ENCODE peak calls at places on chromosomes 5 and 9, in four cellular contexts. G is IMR-90, V is tibial nerve, S is endothelial cell of umbilical vein. U is an unnamed sample. For H3K4me1, the result is how much of the 10 kb centered on the place peaks cover.

GRCh38 chr9:90085633-90086032 is 480.8 kb downstream of the GADD45G start:
- DNase-seq in V (no peak), S (no peak), G (no peak), U (no peak)

GRCh38 chr9:137262909-137263285 is 7.8 kb downstream of the NELFB start:
- DNase-seq in G (no peak), S (no peak), V (no peak), U (peak)

GRCh38 chr5:32538031-32538547 is 47.3 kb upstream of the SUB1 start:
- DNase-seq in S (no peak), V (no peak), G (no peak), U (peak)

GRCh38 chr5:157106668-157107461 is 2.0 kb downstream of the HAVCR2 start:
- DNase-seq in S (no peak), G (peak), V (peak), U (peak)

GRCh38 chr5:95841914-95842812 is 19.6 kb upstream of the GLRX start:
- DNase-seq in S (no peak), G (peak), V (peak), U (peak)

GRCh38 chr9:136847065-136847826 is 2.0 kb upstream of the PHPT1 start:
- DNase-seq in S (peak), G (peak), V (peak), U (peak)

GRCh38 chr9:112162644-112163413 is 12.3 kb downstream of the SUSD1 start:
- DNase-seq in S (no peak), G (no peak), V (no peak), U (no peak)

GRCh38 chr5:141496038-141496437 is 7.2 kb downstream of the PCDHGC5 start:
- DNase-seq in S (no peak), G (no peak), V (no peak), U (no peak)

GRCh38 chr5:149902177-149902576 is 42.4 kb downstream of the PDE6A start:
- DNase-seq in G (no peak), V (no peak), S (peak), U (no peak)

GRCh38 chr5:39464096-39464495 is 39.3 kb upstream of the DAB2 start:
- DNase-seq in G (no peak), S (no peak), V (no peak), U (no peak)

GRCh38 chr5:10399839-10400238 is 41.8 kb upstream of the ROPN1L start:
- DNase-seq in V (no peak), S (no peak), G (no peak), U (no peak)

GRCh38 chr5:133664422-133664821 is 52.1 kb upstream of the FSTL4 start:
- DNase-seq in V (no peak), S (no peak), G (peak), U (no peak)

GRCh38 chr5:126003309-126003708 is 419.9 kb upstream of the GRAMD2B start:
- DNase-seq in G (peak), S (peak), V (peak), U (peak)

GRCh38 chr9:96022445-96023031 is 147.0 kb downstream of the ERCC6L2 start:
- DNase-seq in G (no peak), S (no peak), V (peak), U (peak)

GRCh38 chr5:141651728-141652105 is 499 bp upstream of the FCHSD1 start:
- DNase-seq in S (no peak), V (no peak), G (no peak), U (no peak)

GRCh38 chr9:27198175-27198574 is 89.2 kb downstream of the TEK start:
- DNase-seq in G (peak), V (no peak), S (no peak), U (no peak)
- TF ChIP-seq CTCF in G (no peak), V (no peak), S (no peak), U (peak)

DNA sequence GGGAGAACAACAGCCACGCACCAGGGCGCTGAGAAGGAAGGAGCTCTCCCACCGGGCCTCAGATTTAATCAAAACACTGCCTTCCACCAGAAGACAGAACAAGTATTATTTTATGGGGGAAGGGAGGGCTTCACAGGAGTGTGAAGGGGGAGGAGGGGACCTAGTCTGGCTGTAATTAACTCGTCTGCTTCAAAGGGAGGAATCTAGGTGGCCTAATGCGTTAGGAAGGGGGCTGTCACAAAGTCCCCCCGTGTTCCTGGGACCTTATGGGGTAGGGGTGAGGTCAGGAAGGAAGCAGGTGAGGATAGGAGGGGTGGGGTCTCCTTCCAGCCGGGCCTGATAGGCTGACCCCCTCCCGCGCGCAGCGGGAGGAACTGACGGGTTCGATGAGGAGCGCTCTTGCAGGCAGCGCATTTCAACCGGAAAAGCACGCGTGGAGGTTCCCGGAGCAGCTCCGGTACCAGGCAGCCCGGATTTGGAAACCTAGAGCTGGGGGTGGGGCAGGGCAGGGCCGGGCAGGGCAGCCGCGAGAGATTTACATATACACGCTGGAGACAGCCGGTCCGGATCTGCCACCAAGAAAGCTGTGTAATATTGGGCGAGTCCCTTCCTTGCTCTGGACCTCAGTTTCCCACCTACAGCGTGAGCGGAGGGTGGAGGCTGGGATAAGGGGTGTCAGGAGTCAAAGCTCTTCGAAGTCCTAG is 2.0 kb downstream of the SHB start:
- DNase-seq in V (peak), G (no peak), S (peak), U (peak)
- TF ChIP-seq POLR2A in V (no peak), G (no peak), S (no peak), U (no peak)

GRCh38 chr5:153148624-153148976 is 341.9 kb upstream of the GRIA1 start:
- DNase-seq in S (no peak), V (no peak), G (no peak), U (no peak)

GRCh38 chr5:153157156-153157555 is 333.3 kb upstream of the GRIA1 start:
- DNase-seq in G (no peak), S (no peak), V (no peak), U (no peak)

GRCh38 chr5:153147891-153148623 is 342.4 kb upstream of the GRIA1 start:
- DNase-seq in S (no peak), G (no peak), V (no peak), U (no peak)

GRCh38 chr5:153151558-153151957 is 338.9 kb upstream of the GRIA1 start:
- DNase-seq in S (no peak), V (no peak), G (no peak), U (no peak)

GRCh38 chr5:153153086-153153485 is 337.4 kb upstream of the GRIA1 start:
- DNase-seq in S (no peak), G (no peak), V (no peak), U (no peak)
- H3K4me1 ChIP-seq in S (under half), G (under half), V (under half), U (under half)

GRCh38 chr9:88236531-88237453 is 98.5 kb upstream of the SPATA31C2 start:
- DNase-seq in G (peak), V (peak), S (no peak), U (peak)

GRCh38 chr9:88235615-88236014 is 97.3 kb upstream of the SPATA31C2 start:
- DNase-seq in S (no peak), G (no peak), V (no peak), U (no peak)

GRCh38 chr9:88234114-88234513 is 95.8 kb upstream of the SPATA31C2 start:
- DNase-seq in V (no peak), G (no peak), S (no peak), U (no peak)

GRCh38 chr9:88230612-88231011 is 92.3 kb upstream of the SPATA31C2 start:
- DNase-seq in G (peak), V (no peak), S (no peak), U (no peak)

DNA sequence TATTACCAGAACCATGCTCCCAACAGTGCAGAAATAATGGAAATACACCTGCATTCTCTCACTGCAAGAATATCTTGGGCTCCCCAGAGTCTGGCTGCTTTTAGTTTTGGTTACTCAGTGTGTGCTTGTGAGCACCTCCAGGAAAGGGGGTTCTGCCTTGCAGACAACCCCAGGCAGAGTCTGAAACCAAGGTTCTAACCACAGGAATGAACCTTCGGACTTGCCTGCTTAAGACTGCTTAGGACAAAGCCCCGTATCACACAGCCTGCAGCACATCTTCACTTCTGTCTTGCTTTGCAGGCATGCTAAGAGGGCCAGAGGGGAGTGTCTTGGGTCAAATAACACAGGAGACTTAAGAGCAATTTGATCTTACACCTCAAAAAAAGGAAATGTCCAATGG is 94.8 kb upstream of the SPATA31C2 start:
- DNase-seq in V (no peak), S (no peak), G (no peak), U (no peak)
- TF ChIP-seq CTCF in V (no peak), S (no peak), G (no peak), U (no peak)

GRCh38 chr5:123035950-123036390 is 555 bp downstream of the PPIC start:
- DNase-seq in G (peak), V (peak), S (peak), U (peak)

GRCh38 chr5:123037104-123037418 is 536 bp upstream of the PPIC start:
- DNase-seq in S (no peak), V (no peak), G (no peak), U (no peak)

GRCh38 chr5:123039673-123040072 is 3.1 kb upstream of the PPIC start:
- DNase-seq in G (no peak), S (no peak), V (no peak), U (no peak)

GRCh38 chr5:123035320-123035949 is 1.1 kb downstream of the PPIC start:
- DNase-seq in V (peak), S (peak), G (peak), U (peak)

DNA sequence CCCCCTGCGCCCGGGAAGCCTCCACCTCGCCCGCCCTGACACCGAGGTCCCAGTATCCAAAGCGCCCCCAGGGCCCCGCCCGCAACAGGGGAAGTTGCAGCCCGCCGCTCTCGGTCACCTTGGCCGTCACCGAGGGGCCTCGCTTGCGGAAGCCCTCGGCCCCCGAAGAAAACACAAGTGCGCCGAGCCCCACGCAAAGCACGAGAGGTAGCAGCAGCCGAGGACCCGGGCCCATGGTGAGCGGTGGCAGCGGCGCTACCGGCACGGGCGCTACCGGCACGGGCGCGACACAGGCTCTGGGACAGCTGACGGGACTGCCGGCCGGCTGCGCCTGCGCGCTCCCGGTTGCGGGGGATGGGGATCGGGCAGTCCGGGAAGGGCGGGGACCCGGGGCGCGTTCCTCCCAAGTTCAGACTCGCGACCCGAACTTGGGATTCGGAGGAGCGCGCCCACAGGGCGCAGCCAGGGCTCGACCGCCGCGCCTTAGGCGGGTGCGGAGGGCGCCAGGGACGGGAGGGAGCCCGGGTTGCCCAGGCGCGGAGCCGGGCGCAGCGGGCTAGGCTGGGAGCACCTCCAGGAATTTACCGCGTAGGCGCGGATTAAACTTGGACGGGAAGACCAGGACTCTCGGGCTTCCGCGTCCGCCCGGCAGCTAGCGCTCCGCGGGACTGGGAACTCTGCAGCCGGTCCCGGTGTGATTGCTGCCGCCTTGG is at the start of gene PPIC:
- DNase-seq in S (peak), V (peak), G (peak), U (peak)
- TF ChIP-seq POLR2A in S (peak), V (no peak), G (no peak), U (no peak)

GRCh38 chr9:128025756-128026155 is 41.4 kb downstream of the NAIF1 start:
- DNase-seq in V (no peak), S (no peak), G (no peak), U (no peak)
- H3K4me1 ChIP-seq in V (under half), S (under half), G (under half), U (under half)

DNA sequence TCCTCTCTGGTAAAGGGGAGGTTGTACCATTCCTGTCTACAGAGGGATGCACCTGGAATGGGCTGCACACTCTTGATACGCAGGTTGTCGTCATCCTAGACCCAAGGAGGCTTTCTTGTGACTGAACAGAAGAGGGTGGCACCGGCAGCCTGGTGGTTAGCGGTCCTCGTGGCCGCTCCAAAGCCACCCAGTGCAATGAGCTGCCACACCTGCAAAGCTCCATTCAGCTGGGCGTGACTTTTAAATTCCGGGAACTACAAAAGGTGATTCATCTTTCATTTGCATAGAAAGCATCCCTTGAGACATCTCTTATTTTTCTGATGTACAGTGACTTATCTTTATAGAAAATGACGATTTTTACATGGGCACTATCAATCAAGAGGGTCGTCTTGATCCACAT is 286.1 kb upstream of the IRX1 start:
- DNase-seq in S (no peak), G (no peak), V (no peak), U (no peak)
- TF ChIP-seq CTCF in S (no peak), G (no peak), V (no peak), U (no peak)

U was measured in heart left ventricle.